ENCODE peak calls at places on chromosomes 3 and 15, in five cellular contexts. G is stimulated activated CD4-positive, alpha-beta T cell treated with anti-CD3 and anti-CD28 coated beads, Interleukin-12 subunit alpha, Interleukin-12 subunit beta, amount 100 ng/mL, for 24 hours; V is A549; F is activated CD4-positive, alpha-beta T cell treated with anti-CD3 and anti-CD28 coated beads, Interleukin-2, amount 50 U/mL, for 24 hours; N is lower lobe of right lung. J is an unnamed sample.

GRCh38 chr3:81300324-81300927 is 461.0 kb downstream of the GBE1 start:
- DNase-seq in G (no peak), V (no peak), F (no peak), N (no peak), J (no peak)

GRCh38 chr3:51975857-51976549 is 1.1 kb downstream of the ABHD14A start:
- DNase-seq in G (no peak), V (no peak), F (no peak), N (peak), J (peak)

GRCh38 chr3:55609230-55610100 is 122.4 kb upstream of the WNT5A start:
- DNase-seq in G (no peak), V (no peak), F (no peak), N (no peak), J (no peak)

GRCh38 chr3:72161870-72162617 is 377.1 kb upstream of the PROK2 start:
- DNase-seq in G (no peak), V (peak), F (no peak), N (no peak), J (no peak)

GRCh38 chr3:126541628-126542339 is 16.9 kb downstream of the C3orf22 start:
- DNase-seq in G (no peak), V (no peak), F (no peak), N (peak), J (peak)

GRCh38 chr3:19364150-19364549 is 215.8 kb downstream of the KCNH8 start:
- DNase-seq in G (no peak), V (no peak), F (no peak), N (no peak), J (no peak)

GRCh38 chr3:60080648-60081047 is 1030.8 kb upstream of the CFAP20DC start:
- DNase-seq in G (no peak), V (no peak), F (no peak), N (no peak), J (no peak)

GRCh38 chr15:31150732-31151212 is 49.2 kb upstream of the TRPM1 start:
- DNase-seq in G (no peak), V (no peak), F (no peak), N (no peak), J (no peak)

GRCh38 chr3:136266468-136266867 is 16.3 kb downstream of the PCCB start:
- DNase-seq in G (no peak), V (peak), F (no peak), N (no peak), J (no peak)

GRCh38 chr3:65472501-65472900 is 566.2 kb downstream of the MAGI1 start:
- DNase-seq in G (no peak), V (no peak), F (no peak), N (no peak), J (no peak)

GRCh38 chr3:150264560-150264959 is 143.5 kb upstream of the TSC22D2 start:
- DNase-seq in G (no peak), V (no peak), F (no peak), N (no peak), J (no peak)

GRCh38 chr3:54712539-54712938 is 215.3 kb downstream of the LRTM1 start:
- DNase-seq in G (no peak), V (no peak), F (no peak), N (no peak), J (no peak)

GRCh38 chr3:15794842-15795562 is 2.8 kb downstream of the ANKRD28 start:
- DNase-seq in G (no peak), V (no peak), F (no peak), N (no peak), J (no peak)

GRCh38 chr15:46344906-46345305 is 710.1 kb downstream of the SQOR start:
- DNase-seq in G (no peak), V (no peak), F (no peak), N (no peak), J (no peak)

GRCh38 chr3:2599471-2599870 is 500.8 kb downstream of the CNTN4 start:
- DNase-seq in G (no peak), V (no peak), F (no peak), N (no peak), J (no peak)

GRCh38 chr3:100335137-100335833 is 728 bp downstream of the NIT2 start:
- DNase-seq in G (no peak), V (peak), F (no peak), N (peak), J (no peak)

GRCh38 chr3:182947892-182948291 is 32.4 kb downstream of the DCUN1D1 start:
- DNase-seq in G (no peak), V (peak), F (no peak), N (no peak), J (no peak)

GRCh38 chr3:148379763-148380162 is 317.9 kb upstream of the AGTR1 start:
- DNase-seq in G (no peak), V (peak), F (no peak), N (no peak), J (no peak)

J was measured in aorta.